ENCODE peak calls at places on chromosome 14, in six cellular contexts. U is NB4, E is fibroblast of lung, Y is ovary, A is IMR-90, C is bronchial epithelial cell. S is an unnamed sample.

GRCh38 chr14:54857830-54858269 is 44.8 kb downstream of the GCH1 start:
- DNase-seq in E (no peak), U (peak; percentile 85), Y (no peak), A (no peak), C (no peak), S (no peak)

GRCh38 chr14:64234877-64235651 is 59.1 kb downstream of the ESR2 start:
- DNase-seq in A (peak; percentile 14), Y (peak; percentile 68), E (peak; percentile 44), C (peak; percentile 35), U (no peak), S (no peak)

GRCh38 chr14:104968153-104968527 is 10.0 kb downstream of the AHNAK2 start:
- DNase-seq in E (peak; percentile 64), C (peak; percentile 53), A (peak; percentile 35), U (no peak), Y (peak; percentile 84), S (peak; percentile 90)

GRCh38 chr14:104869669-104870367 is 4.8 kb downstream of the CEP170B start:
- DNase-seq in A (no peak), Y (no peak), U (no peak), C (no peak), E (no peak), S (no peak)

GRCh38 chr14:103908580-103908979 is 19.7 kb upstream of the TDRD9 start:
- DNase-seq in E (no peak), Y (no peak), A (no peak), U (no peak), C (no peak), S (no peak)

GRCh38 chr14:29169408-29169807 is 402.8 kb downstream of the FOXG1 start:
- DNase-seq in A (no peak), U (no peak), C (no peak), Y (no peak), E (no peak), S (no peak)

GRCh38 chr14:92093320-92093719 is 13.1 kb downstream of the ATXN3 start:
- DNase-seq in C (no peak), U (peak; percentile 23), A (no peak), E (no peak), Y (no peak), S (no peak)

GRCh38 chr14:21748869-21749303 is 75.3 kb upstream of the OR4E1 start:
- DNase-seq in C (peak; percentile 52), U (peak; percentile 67), Y (no peak), E (peak; percentile 8), A (peak; percentile 31), S (no peak)

GRCh38 chr14:59097681-59098080 is 90.8 kb upstream of the DAAM1 start:
- DNase-seq in A (peak; percentile 56), U (no peak), C (no peak), Y (no peak), E (no peak), S (no peak)

S was measured in left cardiac atrium.